ENCODE peak calls at places on chromosome 14, in four cellular contexts. X, K, W and U are unnamed samples.
A peak's percentile ranks its signal among the peaks of the same experiment; 100 is the strongest.

GRCh38 chr14:64506751-64507150 is 2.2 kb downstream of the ZBTB1 start:
- DNase-seq in K (no peak), W (peak; percentile 22), X (no peak), U (no peak)

GRCh38 chr14:32720927-32721326 is 217.8 kb upstream of the NPAS3 start:
- DNase-seq in X (no peak), W (peak; percentile 61), K (no peak), U (no peak)

GRCh38 chr14:43877351-43877900 is 629.7 kb downstream of the FSCB start:
- DNase-seq in X (no peak), W (no peak), K (no peak), U (no peak)

GRCh38 chr14:89720741-89721315 is 233.7 kb downstream of the EFCAB11 start:
- DNase-seq in W (no peak), K (peak; percentile 13), X (peak; percentile 43), U (peak; percentile 63)

GRCh38 chr14:88746042-88746441 is 46.7 kb downstream of the EML5 start:
- DNase-seq in W (no peak), X (no peak), K (no peak), U (no peak)

GRCh38 chr14:106613256-106613655 is 1086.9 kb downstream of the TMEM121 start:
- DNase-seq in W (no peak), K (no peak), X (no peak), U (no peak)

GRCh38 chr14:38065101-38065762 is 142.5 kb upstream of the SSTR1 start:
- DNase-seq in W (no peak), K (no peak), X (no peak), U (peak; percentile 73)

GRCh38 chr14:64764641-64765520 is 60.7 kb downstream of the PLEKHG3 start:
- DNase-seq in K (peak; percentile 76), X (peak; percentile 79), W (peak; percentile 77), U (peak; percentile 79)

GRCh38 chr14:37598085-37598972 is 2.9 kb downstream of the TTC6 start:
- DNase-seq in K (peak; percentile 15), W (no peak), X (peak; percentile 71), U (no peak)

GRCh38 chr14:72573725-72574426 is 320.0 kb downstream of the DPF3 start:
- DNase-seq in K (peak; percentile 70), X (no peak), W (no peak), U (no peak)

GRCh38 chr14:92633274-92633616 is 115.2 kb downstream of the LGMN start:
- DNase-seq in W (no peak), X (no peak), K (no peak), U (no peak)

GRCh38 chr14:61102549-61103466 is 121.8 kb downstream of the SLC38A6 start:
- DNase-seq in X (no peak), K (no peak), W (peak; percentile 2), U (no peak)

GRCh38 chr14:68977741-68978549 is 1.2 kb downstream of the ACTN1 start:
- DNase-seq in X (peak; percentile 73), K (peak; percentile 57), W (peak; percentile 89), U (peak; percentile 19)

GRCh38 chr14:98069712-98070133 is 1202.3 kb downstream of the BCL11B start:
- DNase-seq in W (peak; percentile 0), X (no peak), K (peak; percentile 14), U (no peak)

GRCh38 chr14:90642239-90642717 is 174.0 kb downstream of the TTC7B start:
- DNase-seq in X (no peak), K (no peak), W (no peak), U (no peak)

GRCh38 chr14:96138241-96138640 is 66.4 kb upstream of the BDKRB2 start:
- DNase-seq in X (no peak), K (no peak), W (peak; percentile 39), U (no peak)

GRCh38 chr14:24429395-24430142 is at the start of the genes CBLN3 and KHNYN:
- DNase-seq in X (peak; percentile 93), K (peak; percentile 88), W (peak; percentile 99), U (peak; percentile 81)

GRCh38 chr14:42004321-42004720 is 397.6 kb downstream of the LRFN5 start:
- DNase-seq in K (no peak), W (no peak), X (no peak), U (no peak)

GRCh38 chr14:68977137-68977740 is 1.9 kb downstream of the ACTN1 start:
- DNase-seq in W (no peak), X (no peak), K (no peak), U (no peak)

GRCh38 chr14:74176404-74176788 is 62.9 kb upstream of the VSX2 start:
- DNase-seq in W (peak; percentile 7), K (no peak), X (no peak), U (no peak)

GRCh38 chr14:59346329-59346728 is 118.9 kb downstream of the GPR135 start:
- DNase-seq in X (no peak), K (no peak), W (no peak), U (no peak)

GRCh38 chr14:34361504-34362011 is 100.5 kb downstream of the SPTSSA start:
- DNase-seq in W (peak; percentile 70), X (no peak), K (no peak), U (no peak)

GRCh38 chr14:77055981-77056380 is 27.5 kb upstream of the IRF2BPL start:
- DNase-seq in W (no peak), X (no peak), K (no peak), U (no peak)

GRCh38 chr14:81220488-81220766 is 332 bp downstream of the GTF2A1 start:
- DNase-seq in K (no peak), X (no peak), W (no peak), U (no peak)

GRCh38 chr14:69261761-69262331 is 1.9 kb downstream of the GALNT16 start:
- DNase-seq in X (no peak), K (no peak), W (peak; percentile 55), U (no peak)

GRCh38 chr14:97571861-97572555 is 774.8 kb downstream of the VRK1 start:
- DNase-seq in K (no peak), X (no peak), W (no peak), U (no peak)

GRCh38 chr14:73759183-73759713 is 45.1 kb upstream of the PNMA1 start:
- DNase-seq in X (peak; percentile 74), W (peak; percentile 82), K (peak; percentile 61), U (no peak)

GRCh38 chr14:63896278-63896720 is 43.5 kb downstream of the SYNE2 start:
- DNase-seq in X (peak; percentile 67), K (peak; percentile 57), W (peak; percentile 72), U (no peak)

GRCh38 chr14:50937325-50937724 is 7.0 kb downstream of the PYGL start:
- DNase-seq in K (no peak), W (peak; percentile 82), X (no peak), U (no peak)

GRCh38 chr14:91388551-91388975 is 29.1 kb downstream of the CCDC88C start:
- DNase-seq in X (peak; percentile 55), K (no peak), W (no peak), U (peak; percentile 56)

GRCh38 chr14:99727096-99727870 is 43.2 kb downstream of the CYP46A1 start:
- DNase-seq in W (no peak), X (no peak), K (peak; percentile 7), U (no peak)

DNA sequence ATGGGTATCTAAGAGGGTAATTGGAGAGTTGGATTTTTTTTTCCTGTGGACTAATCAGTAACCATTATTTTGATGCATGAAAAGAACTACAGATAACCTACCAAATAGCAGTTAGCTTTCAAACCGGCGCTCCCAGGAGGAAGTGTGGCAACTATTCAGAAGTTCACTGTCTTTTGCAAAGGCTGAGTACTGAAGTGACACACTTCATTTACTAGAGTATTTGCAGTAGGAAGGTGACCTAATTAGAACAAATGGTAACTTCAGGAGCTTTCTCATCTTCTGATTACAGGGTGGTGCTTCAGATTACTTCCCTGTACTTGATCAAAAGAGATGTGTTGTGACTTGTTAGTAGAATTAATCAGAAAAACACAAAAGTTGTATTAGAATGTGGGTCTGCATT is 87.7 kb downstream of the PELI2 start:
- DNase-seq in W (no peak), X (no peak), K (no peak), U (no peak)
- H3K27me3 ChIP-seq in W (no peaks in the 10 kb centered on the region), X (no peaks in the 10 kb centered on the region), K (no peaks in the 10 kb centered on the region), U (no peaks in the 10 kb centered on the region)

DNA sequence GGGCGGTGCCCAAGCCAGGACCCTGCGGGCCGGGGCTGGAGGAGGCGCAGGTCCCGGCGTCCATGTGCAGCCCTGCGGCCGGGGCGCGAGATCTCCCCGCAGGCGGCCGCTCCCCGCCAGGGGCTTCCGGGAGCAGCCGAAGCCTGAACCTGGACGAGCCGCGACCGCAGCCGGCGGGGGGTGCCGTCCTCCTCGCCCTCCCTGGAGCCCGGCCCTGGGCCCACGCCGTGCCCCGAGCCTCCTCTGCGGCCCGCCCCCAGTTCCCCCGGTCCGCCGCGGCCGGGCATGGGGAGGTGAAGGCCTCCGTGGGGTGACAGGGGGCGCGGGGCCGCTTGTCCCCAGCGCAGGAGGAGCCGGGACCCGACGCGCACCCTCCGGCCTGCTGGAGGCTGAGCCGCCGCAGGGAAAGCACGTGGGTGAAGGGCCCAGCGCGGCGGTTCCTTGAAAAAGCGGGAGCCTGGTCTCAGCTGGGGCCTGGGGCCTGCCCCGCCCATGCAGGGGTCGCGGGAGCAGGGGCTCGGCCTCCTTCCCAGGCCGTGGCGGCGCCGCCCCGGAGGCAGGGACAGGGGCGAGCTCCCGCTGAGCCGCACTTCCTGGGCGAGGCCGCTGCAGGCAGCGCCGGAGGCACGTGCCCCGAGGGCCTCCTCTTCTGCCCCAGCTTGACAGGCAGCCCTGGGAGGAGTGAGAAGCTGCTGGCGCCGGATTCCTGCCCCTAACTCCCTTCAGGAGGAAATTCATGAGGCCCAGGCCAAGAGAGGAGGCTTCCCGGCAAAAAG is 55.6 kb upstream of the PPP2R5C start:
- DNase-seq in X (peak; percentile 71), W (peak; percentile 34), K (no peak), U (peak; percentile 72)
- H3K4me3 ChIP-seq in X (no peak overlapping the region), W (no peak overlapping the region), K (no peak overlapping the region), U (peak overlapping the region; percentile 32)

GRCh38 chr14:22685467-22685866 is 41.3 kb upstream of the OR6J1 start:
- DNase-seq in K (no peak), X (no peak), W (no peak), U (no peak)

GRCh38 chr14:22692194-22692593 is 48.0 kb upstream of the OR6J1 start:
- DNase-seq in X (no peak), W (no peak), K (no peak), U (no peak)

GRCh38 chr14:22691171-22691570 is 47.0 kb upstream of the OR6J1 start:
- DNase-seq in W (peak; percentile 52), K (no peak), X (no peak), U (no peak)

DNA sequence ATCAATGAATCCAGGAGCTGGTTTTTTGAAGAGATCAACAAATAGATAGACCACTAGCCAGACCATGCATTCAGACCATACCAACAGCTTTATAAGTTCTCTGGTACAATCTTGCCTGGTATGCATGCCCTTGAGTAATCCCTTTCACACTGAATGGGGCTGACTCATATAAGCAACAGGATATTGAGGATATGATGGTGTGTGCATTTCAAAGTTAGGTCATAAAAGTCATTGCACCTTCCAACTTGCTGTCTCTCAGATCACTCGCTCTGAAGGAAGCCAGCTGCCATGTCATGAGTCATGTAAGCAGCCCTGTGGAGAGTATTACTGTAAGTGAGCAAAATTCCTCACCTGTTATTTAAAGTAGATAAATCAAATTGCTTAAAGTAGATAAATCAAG is 45.0 kb upstream of the OR6J1 start:
- DNase-seq in K (no peak), X (no peak), W (peak; percentile 88), U (no peak)
- H3K27me3 ChIP-seq in K (no peaks in the 10 kb centered on the region), X (peaks cover 6% of the 10 kb centered on the region), W (peaks cover 11% of the 10 kb centered on the region), U (peaks cover 7% of the 10 kb centered on the region)

GRCh38 chr14:75649773-75650172 is 10.9 kb downstream of the ERG28 start:
- DNase-seq in K (no peak), X (no peak), W (no peak), U (no peak)
- H3K4me3 ChIP-seq in K (no peak overlapping the region), X (no peak overlapping the region), W (no peak overlapping the region), U (no peak overlapping the region)

DNA sequence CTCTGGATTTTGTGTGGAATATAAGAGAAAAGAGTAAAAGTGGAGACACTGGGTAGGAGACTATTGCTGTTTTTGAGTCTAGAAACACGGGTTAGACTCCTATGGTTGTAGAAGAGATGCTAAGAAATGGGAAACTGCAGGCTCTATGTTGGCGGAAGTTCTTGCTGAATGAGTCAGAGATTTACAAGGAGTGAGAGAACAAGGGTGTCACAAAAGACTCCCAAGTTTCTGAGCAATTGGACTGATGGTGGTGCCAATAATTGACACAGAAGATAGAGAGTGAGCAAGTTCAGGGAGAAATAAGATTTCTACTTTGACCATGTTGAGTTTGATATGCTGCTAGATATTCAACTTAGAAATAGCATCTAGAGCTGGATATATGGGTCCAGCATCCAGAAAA is 2.6 kb upstream of the PRKD1 start:
- DNase-seq in K (no peak), W (peak; percentile 83), X (no peak), U (no peak)
- H3K27me3 ChIP-seq in K (no peaks in the 10 kb centered on the region), W (no peaks in the 10 kb centered on the region), X (peaks cover 42% of the 10 kb centered on the region), U (peaks cover 9% of the 10 kb centered on the region)